ENCODE peak calls at places on chromosomes 7 and 10, in eight cellular contexts. E, B, Q, I, W, C, R and V are unnamed samples.

GRCh38 chr7:20514364-20514763 is 101.1 kb upstream of the ABCB5 start:
- DNase-seq in W (no peak), R (peak), E (peak), I (peak), Q (peak), C (peak), B (peak), V (no peak)

GRCh38 chr10:122422266-122422980 is 32.0 kb upstream of the ARMS2 start:
- DNase-seq in Q (no peak), E (no peak), W (no peak), R (no peak), B (no peak), I (peak), C (no peak), V (no peak)

GRCh38 chr7:42151309-42151708 is 85.7 kb downstream of the GLI3 start:
- DNase-seq in E (peak), Q (peak), I (no peak), W (no peak), R (no peak), B (no peak), C (no peak), V (no peak)

GRCh38 chr10:35328404-35329037 is 7.8 kb upstream of the CCNY start:
- DNase-seq in E (no peak), W (no peak), Q (peak), I (peak), R (no peak), B (no peak), C (no peak), V (no peak)

GRCh38 chr10:124251317-124251716 is 157.9 kb upstream of the CHST15 start:
- DNase-seq in C (no peak), R (peak), Q (no peak), E (no peak), W (no peak), I (no peak), B (no peak), V (peak)

GRCh38 chr10:31704195-31704594 is 224.4 kb downstream of the ARHGAP12 start:
- DNase-seq in I (no peak), C (peak), B (no peak), R (no peak), Q (no peak), E (peak), W (no peak), V (peak)

GRCh38 chr10:120505866-120506265 is 48.8 kb downstream of the PLPP4 start:
- DNase-seq in W (no peak), E (no peak), R (no peak), B (no peak), I (peak), Q (peak), C (no peak), V (no peak)

GRCh38 chr7:106283831-106284515 is 810 bp downstream of the NAMPT start:
- DNase-seq in C (peak), R (peak), B (peak), E (peak), W (peak), I (peak), Q (peak), V (no peak)

GRCh38 chr7:99615989-99616358 is 772 bp upstream of the ZSCAN25 start:
- DNase-seq in W (no peak), C (no peak), B (no peak), I (no peak), Q (no peak), E (no peak), R (no peak), V (peak)

GRCh38 chr10:112389147-112389822 is 15.4 kb downstream of the ACSL5 start:
- DNase-seq in C (no peak), R (no peak), Q (peak), I (peak), B (no peak), E (no peak), W (no peak), V (no peak)

GRCh38 chr7:7424151-7424873 is 111.4 kb downstream of the COL28A1 start:
- DNase-seq in B (peak), C (peak), I (peak), W (peak), E (peak), Q (peak), R (peak), V (no peak)

GRCh38 chr10:35390843-35391152 is 54.5 kb downstream of the CCNY start:
- DNase-seq in Q (no peak), B (no peak), W (no peak), E (no peak), R (no peak), I (no peak), C (no peak), V (no peak)

GRCh38 chr7:4265056-4265455 is 417.0 kb upstream of the FOXK1 start:
- DNase-seq in R (no peak), B (no peak), C (no peak), E (no peak), Q (no peak), W (no peak), I (no peak), V (peak)

GRCh38 chr7:45680776-45681175 is 106.6 kb downstream of the ADCY1 start:
- DNase-seq in R (no peak), B (no peak), I (no peak), Q (no peak), W (no peak), C (no peak), E (no peak), V (peak)

GRCh38 chr10:123044391-123044790 is 35.6 kb downstream of the ACADSB start:
- DNase-seq in B (no peak), Q (peak), R (no peak), W (peak), I (peak), E (no peak), C (no peak), V (no peak)

GRCh38 chr7:36264123-36264916 is 111.3 kb downstream of the EEPD1 start:
- DNase-seq in W (no peak), C (no peak), R (no peak), B (no peak), Q (peak), I (no peak), E (no peak), V (peak)

GRCh38 chr7:140051822-140052221 is 10.9 kb downstream of the PARP12 start:
- DNase-seq in C (no peak), B (no peak), W (no peak), R (no peak), I (no peak), E (no peak), Q (no peak), V (no peak)

GRCh38 chr7:91957823-91958222 is 17.2 kb downstream of the AKAP9 start:
- DNase-seq in Q (peak), B (no peak), E (no peak), C (no peak), W (no peak), I (no peak), R (no peak), V (no peak)
- TF ChIP-seq CTCF in Q (no peak), B (no peak), E (no peak), C (no peak), W (no peak), I (no peak), R (no peak), V (no peak)

GRCh38 chr7:16702433-16702832 is 51.1 kb upstream of the TSPAN13 start:
- DNase-seq in C (no peak), B (no peak), Q (peak), E (no peak), R (no peak), W (peak), I (no peak), V (no peak)
- TF ChIP-seq CTCF in C (no peak), B (no peak), Q (peak), E (no peak), R (peak), W (no peak), I (no peak), V (no peak)

DNA sequence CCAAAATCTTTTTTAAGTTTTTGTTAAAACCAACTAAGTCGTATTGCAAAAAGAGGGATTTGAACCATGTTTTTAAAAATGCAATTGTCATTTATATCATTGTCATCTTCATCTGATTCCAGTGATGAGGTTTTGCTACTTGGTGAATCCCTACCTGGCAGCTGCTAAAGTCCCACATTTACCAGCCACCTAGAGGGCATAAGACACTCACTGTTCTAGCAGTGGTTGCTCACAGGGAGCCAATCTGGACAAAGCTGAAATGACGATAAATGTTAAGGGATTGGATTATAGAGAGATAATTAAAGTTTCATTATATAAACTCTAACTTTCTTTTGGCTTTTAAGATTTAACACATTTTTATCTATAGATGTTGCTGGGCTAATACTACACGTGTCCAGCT is 18.7 kb downstream of the KIFBP start:
- DNase-seq in R (no peak), I (no peak), W (no peak), B (no peak), C (no peak), Q (no peak), E (no peak), V (no peak)
- TF ChIP-seq CTCF in R (no peak), I (no peak), W (no peak), B (no peak), C (no peak), Q (peak), E (no peak), V (no peak)

GRCh38 chr7:144437370-144438191 is 34.1 kb upstream of the NOBOX start:
- DNase-seq in C (peak), E (peak), B (no peak), I (peak), Q (peak), W (peak), R (peak), V (no peak)
- TF ChIP-seq CTCF in C (peak), E (peak), B (peak), I (peak), Q (peak), W (peak), R (peak), V (peak)